ENCODE peak calls at places on chromosomes 6 and 20, in four cellular contexts. One of them, this sample, is unnamed.

GRCh38 chr6:125549202-125549884 is 200.1 kb upstream of the HEY2 start:
- DNase-seq in M059J: peak; percentile 26
- DNase-seq in head of caudate nucleus: no peak
- DNase-seq in activated T-helper 2 cell treated with anti-CD3 and anti-CD28 coated beads, Interferon-gamma antibody, Interleukin-2, Interleukin-4, amounts not matched to agents 10 μg/mL and 5 μg/mL and 100 μg/mL, durations not matched to agents 14 hours and 24 hours and 36 hours: no peak
- DNase-seq in this sample: no peak

GRCh38 chr6:27188206-27188884 is 59.2 kb upstream of the PRSS16 start:
- DNase-seq in M059J: peak; percentile 94
- DNase-seq in head of caudate nucleus: peak; percentile 8
- DNase-seq in activated T-helper 2 cell treated with anti-CD3 and anti-CD28 coated beads, Interferon-gamma antibody, Interleukin-2, Interleukin-4, amounts not matched to agents 10 μg/mL and 5 μg/mL and 100 μg/mL, durations not matched to agents 14 hours and 24 hours and 36 hours: peak; percentile 32
- DNase-seq in this sample: no peak

GRCh38 chr20:37362821-37363220 is 16.9 kb downstream of the SRC start:
- DNase-seq in M059J: no peak
- DNase-seq in head of caudate nucleus: no peak
- DNase-seq in activated T-helper 2 cell treated with anti-CD3 and anti-CD28 coated beads, Interferon-gamma antibody, Interleukin-2, Interleukin-4, amounts not matched to agents 10 μg/mL and 5 μg/mL and 100 μg/mL, durations not matched to agents 14 hours and 24 hours and 36 hours: no peak
- DNase-seq in this sample: no peak

GRCh38 chr6:142374965-142375733 is 73.3 kb downstream of the ADGRG6 start:
- DNase-seq in M059J: peak; percentile 97
- DNase-seq in head of caudate nucleus: no peak
- DNase-seq in activated T-helper 2 cell treated with anti-CD3 and anti-CD28 coated beads, Interferon-gamma antibody, Interleukin-2, Interleukin-4, amounts not matched to agents 10 μg/mL and 5 μg/mL and 100 μg/mL, durations not matched to agents 14 hours and 24 hours and 36 hours: no peak
- DNase-seq in this sample: no peak

GRCh38 chr6:20180935-20181334 is 31.3 kb downstream of the MBOAT1 start:
- DNase-seq in M059J: peak; percentile 68
- DNase-seq in head of caudate nucleus: no peak
- DNase-seq in activated T-helper 2 cell treated with anti-CD3 and anti-CD28 coated beads, Interferon-gamma antibody, Interleukin-2, Interleukin-4, amounts not matched to agents 10 μg/mL and 5 μg/mL and 100 μg/mL, durations not matched to agents 14 hours and 24 hours and 36 hours: no peak
- DNase-seq in this sample: no peak

GRCh38 chr6:131208787-131209186 is 73.5 kb downstream of the AKAP7 start:
- DNase-seq in M059J: no peak
- DNase-seq in head of caudate nucleus: no peak
- DNase-seq in activated T-helper 2 cell treated with anti-CD3 and anti-CD28 coated beads, Interferon-gamma antibody, Interleukin-2, Interleukin-4, amounts not matched to agents 10 μg/mL and 5 μg/mL and 100 μg/mL, durations not matched to agents 14 hours and 24 hours and 36 hours: no peak
- DNase-seq in this sample: no peak

GRCh38 chr6:15913001-15913400 is 215.9 kb upstream of the MYLIP start:
- DNase-seq in M059J: no peak
- DNase-seq in head of caudate nucleus: no peak
- DNase-seq in activated T-helper 2 cell treated with anti-CD3 and anti-CD28 coated beads, Interferon-gamma antibody, Interleukin-2, Interleukin-4, amounts not matched to agents 10 μg/mL and 5 μg/mL and 100 μg/mL, durations not matched to agents 14 hours and 24 hours and 36 hours: no peak
- DNase-seq in this sample: no peak

GRCh38 chr20:8401491-8401890 is 269.4 kb downstream of the PLCB1 start:
- DNase-seq in M059J: no peak
- DNase-seq in head of caudate nucleus: no peak
- DNase-seq in activated T-helper 2 cell treated with anti-CD3 and anti-CD28 coated beads, Interferon-gamma antibody, Interleukin-2, Interleukin-4, amounts not matched to agents 10 μg/mL and 5 μg/mL and 100 μg/mL, durations not matched to agents 14 hours and 24 hours and 36 hours: no peak
- DNase-seq in this sample: no peak

GRCh38 chr6:138387577-138388368 is 10.1 kb downstream of the SMIM28 start:
- DNase-seq in M059J: no peak
- DNase-seq in head of caudate nucleus: no peak
- DNase-seq in activated T-helper 2 cell treated with anti-CD3 and anti-CD28 coated beads, Interferon-gamma antibody, Interleukin-2, Interleukin-4, amounts not matched to agents 10 μg/mL and 5 μg/mL and 100 μg/mL, durations not matched to agents 14 hours and 24 hours and 36 hours: no peak
- DNase-seq in this sample: no peak

GRCh38 chr6:166341464-166341863 is 881 bp downstream of the SFT2D1 start:
- DNase-seq in M059J: no peak
- DNase-seq in head of caudate nucleus: no peak
- DNase-seq in activated T-helper 2 cell treated with anti-CD3 and anti-CD28 coated beads, Interferon-gamma antibody, Interleukin-2, Interleukin-4, amounts not matched to agents 10 μg/mL and 5 μg/mL and 100 μg/mL, durations not matched to agents 14 hours and 24 hours and 36 hours: no peak
- DNase-seq in this sample: no peak

GRCh38 chr6:6851059-6851658 is 256.6 kb upstream of the RREB1 start:
- DNase-seq in M059J: peak; percentile 98
- DNase-seq in head of caudate nucleus: no peak
- DNase-seq in activated T-helper 2 cell treated with anti-CD3 and anti-CD28 coated beads, Interferon-gamma antibody, Interleukin-2, Interleukin-4, amounts not matched to agents 10 μg/mL and 5 μg/mL and 100 μg/mL, durations not matched to agents 14 hours and 24 hours and 36 hours: no peak
- DNase-seq in this sample: no peak

GRCh38 chr20:18523066-18523465 is 15.3 kb downstream of the SEC23B start:
- DNase-seq in M059J: no peak
- DNase-seq in head of caudate nucleus: no peak
- DNase-seq in activated T-helper 2 cell treated with anti-CD3 and anti-CD28 coated beads, Interferon-gamma antibody, Interleukin-2, Interleukin-4, amounts not matched to agents 10 μg/mL and 5 μg/mL and 100 μg/mL, durations not matched to agents 14 hours and 24 hours and 36 hours: no peak
- DNase-seq in this sample: no peak

GRCh38 chr6:5730586-5731263 is 276.0 kb downstream of the NRN1 start:
- DNase-seq in M059J: no peak
- DNase-seq in head of caudate nucleus: no peak
- DNase-seq in activated T-helper 2 cell treated with anti-CD3 and anti-CD28 coated beads, Interferon-gamma antibody, Interleukin-2, Interleukin-4, amounts not matched to agents 10 μg/mL and 5 μg/mL and 100 μg/mL, durations not matched to agents 14 hours and 24 hours and 36 hours: no peak
- DNase-seq in this sample: no peak

GRCh38 chr6:72035483-72035882 is 149.1 kb downstream of the RIMS1 start:
- DNase-seq in M059J: no peak
- DNase-seq in head of caudate nucleus: no peak
- DNase-seq in activated T-helper 2 cell treated with anti-CD3 and anti-CD28 coated beads, Interferon-gamma antibody, Interleukin-2, Interleukin-4, amounts not matched to agents 10 μg/mL and 5 μg/mL and 100 μg/mL, durations not matched to agents 14 hours and 24 hours and 36 hours: no peak
- DNase-seq in this sample: no peak

GRCh38 chr6:9801255-9801757 is 613.6 kb downstream of the TFAP2A start:
- DNase-seq in M059J: no peak
- DNase-seq in head of caudate nucleus: no peak
- DNase-seq in activated T-helper 2 cell treated with anti-CD3 and anti-CD28 coated beads, Interferon-gamma antibody, Interleukin-2, Interleukin-4, amounts not matched to agents 10 μg/mL and 5 μg/mL and 100 μg/mL, durations not matched to agents 14 hours and 24 hours and 36 hours: no peak
- DNase-seq in this sample: no peak

GRCh38 chr6:141133346-141133745 is 999.4 kb upstream of the GJE1 start:
- DNase-seq in M059J: no peak
- DNase-seq in head of caudate nucleus: no peak
- DNase-seq in activated T-helper 2 cell treated with anti-CD3 and anti-CD28 coated beads, Interferon-gamma antibody, Interleukin-2, Interleukin-4, amounts not matched to agents 10 μg/mL and 5 μg/mL and 100 μg/mL, durations not matched to agents 14 hours and 24 hours and 36 hours: no peak
- DNase-seq in this sample: no peak

GRCh38 chr6:1758076-1758679 is 148.5 kb downstream of the FOXC1 start:
- DNase-seq in M059J: no peak
- DNase-seq in head of caudate nucleus: no peak
- DNase-seq in activated T-helper 2 cell treated with anti-CD3 and anti-CD28 coated beads, Interferon-gamma antibody, Interleukin-2, Interleukin-4, amounts not matched to agents 10 μg/mL and 5 μg/mL and 100 μg/mL, durations not matched to agents 14 hours and 24 hours and 36 hours: no peak
- DNase-seq in this sample: no peak

GRCh38 chr6:148530394-148530923 is 187.8 kb downstream of the SASH1 start:
- DNase-seq in M059J: peak; percentile 81
- DNase-seq in head of caudate nucleus: peak; percentile 60
- DNase-seq in activated T-helper 2 cell treated with anti-CD3 and anti-CD28 coated beads, Interferon-gamma antibody, Interleukin-2, Interleukin-4, amounts not matched to agents 10 μg/mL and 5 μg/mL and 100 μg/mL, durations not matched to agents 14 hours and 24 hours and 36 hours: no peak
- DNase-seq in this sample: no peak

GRCh38 chr20:2822073-2822472 is 5.9 kb downstream of the TMEM239 start:
- DNase-seq in M059J: peak; percentile 78
- DNase-seq in head of caudate nucleus: no peak
- DNase-seq in activated T-helper 2 cell treated with anti-CD3 and anti-CD28 coated beads, Interferon-gamma antibody, Interleukin-2, Interleukin-4, amounts not matched to agents 10 μg/mL and 5 μg/mL and 100 μg/mL, durations not matched to agents 14 hours and 24 hours and 36 hours: peak; percentile 56
- DNase-seq in this sample: peak; percentile 22

GRCh38 chr6:145648149-145648548 is 87.2 kb downstream of the EPM2A start:
- DNase-seq in M059J: no peak
- DNase-seq in head of caudate nucleus: no peak
- DNase-seq in activated T-helper 2 cell treated with anti-CD3 and anti-CD28 coated beads, Interferon-gamma antibody, Interleukin-2, Interleukin-4, amounts not matched to agents 10 μg/mL and 5 μg/mL and 100 μg/mL, durations not matched to agents 14 hours and 24 hours and 36 hours: no peak
- DNase-seq in this sample: no peak

GRCh38 chr6:71205336-71205956 is 83.2 kb upstream of the OGFRL1 start:
- DNase-seq in M059J: peak; percentile 84
- DNase-seq in head of caudate nucleus: peak; percentile 50
- DNase-seq in activated T-helper 2 cell treated with anti-CD3 and anti-CD28 coated beads, Interferon-gamma antibody, Interleukin-2, Interleukin-4, amounts not matched to agents 10 μg/mL and 5 μg/mL and 100 μg/mL, durations not matched to agents 14 hours and 24 hours and 36 hours: no peak
- DNase-seq in this sample: no peak

GRCh38 chr6:137218473-137218916 is 690 bp downstream of the IFNGR1 start:
- DNase-seq in M059J: peak; percentile 97
- DNase-seq in head of caudate nucleus: peak; percentile 63
- DNase-seq in activated T-helper 2 cell treated with anti-CD3 and anti-CD28 coated beads, Interferon-gamma antibody, Interleukin-2, Interleukin-4, amounts not matched to agents 10 μg/mL and 5 μg/mL and 100 μg/mL, durations not matched to agents 14 hours and 24 hours and 36 hours: peak; percentile 24
- DNase-seq in this sample: peak; percentile 43

GRCh38 chr20:24761220-24762065 is 187.6 kb upstream of the CST7 start:
- DNase-seq in M059J: no peak
- DNase-seq in head of caudate nucleus: peak; percentile 85
- DNase-seq in activated T-helper 2 cell treated with anti-CD3 and anti-CD28 coated beads, Interferon-gamma antibody, Interleukin-2, Interleukin-4, amounts not matched to agents 10 μg/mL and 5 μg/mL and 100 μg/mL, durations not matched to agents 14 hours and 24 hours and 36 hours: no peak
- DNase-seq in this sample: no peak

GRCh38 chr6:159451051-159451450 is 242.0 kb downstream of the SOD2 start:
- DNase-seq in M059J: no peak
- DNase-seq in head of caudate nucleus: no peak
- DNase-seq in activated T-helper 2 cell treated with anti-CD3 and anti-CD28 coated beads, Interferon-gamma antibody, Interleukin-2, Interleukin-4, amounts not matched to agents 10 μg/mL and 5 μg/mL and 100 μg/mL, durations not matched to agents 14 hours and 24 hours and 36 hours: no peak
- DNase-seq in this sample: no peak

GRCh38 chr6:140052757-140053729 is 678.6 kb upstream of the CITED2 start:
- DNase-seq in M059J: peak; percentile 84
- DNase-seq in head of caudate nucleus: no peak
- DNase-seq in activated T-helper 2 cell treated with anti-CD3 and anti-CD28 coated beads, Interferon-gamma antibody, Interleukin-2, Interleukin-4, amounts not matched to agents 10 μg/mL and 5 μg/mL and 100 μg/mL, durations not matched to agents 14 hours and 24 hours and 36 hours: no peak
- DNase-seq in this sample: no peak

GRCh38 chr6:13725570-13725969 is 13.9 kb upstream of the RANBP9 start:
- DNase-seq in M059J: peak; percentile 97
- DNase-seq in head of caudate nucleus: no peak
- DNase-seq in activated T-helper 2 cell treated with anti-CD3 and anti-CD28 coated beads, Interferon-gamma antibody, Interleukin-2, Interleukin-4, amounts not matched to agents 10 μg/mL and 5 μg/mL and 100 μg/mL, durations not matched to agents 14 hours and 24 hours and 36 hours: no peak
- DNase-seq in this sample: peak; percentile 30

GRCh38 chr20:34115232-34115631 is 3.2 kb upstream of the EIF2S2 start:
- DNase-seq in M059J: no peak
- DNase-seq in head of caudate nucleus: no peak
- DNase-seq in activated T-helper 2 cell treated with anti-CD3 and anti-CD28 coated beads, Interferon-gamma antibody, Interleukin-2, Interleukin-4, amounts not matched to agents 10 μg/mL and 5 μg/mL and 100 μg/mL, durations not matched to agents 14 hours and 24 hours and 36 hours: no peak
- DNase-seq in this sample: no peak

GRCh38 chr20:32535316-32535952 is 49.7 kb downstream of the NOL4L start:
- DNase-seq in M059J: no peak
- DNase-seq in head of caudate nucleus: no peak
- DNase-seq in activated T-helper 2 cell treated with anti-CD3 and anti-CD28 coated beads, Interferon-gamma antibody, Interleukin-2, Interleukin-4, amounts not matched to agents 10 μg/mL and 5 μg/mL and 100 μg/mL, durations not matched to agents 14 hours and 24 hours and 36 hours: no peak
- DNase-seq in this sample: peak; percentile 30

GRCh38 chr6:130381459-130382380 is 15.9 kb downstream of the TMEM200A start:
- DNase-seq in M059J: no peak
- DNase-seq in head of caudate nucleus: no peak
- DNase-seq in activated T-helper 2 cell treated with anti-CD3 and anti-CD28 coated beads, Interferon-gamma antibody, Interleukin-2, Interleukin-4, amounts not matched to agents 10 μg/mL and 5 μg/mL and 100 μg/mL, durations not matched to agents 14 hours and 24 hours and 36 hours: peak; percentile 20
- DNase-seq in this sample: no peak

GRCh38 chr20:49276895-49277785 is 717 bp downstream of the ZNFX1 start:
- DNase-seq in M059J: no peak
- DNase-seq in head of caudate nucleus: no peak
- DNase-seq in activated T-helper 2 cell treated with anti-CD3 and anti-CD28 coated beads, Interferon-gamma antibody, Interleukin-2, Interleukin-4, amounts not matched to agents 10 μg/mL and 5 μg/mL and 100 μg/mL, durations not matched to agents 14 hours and 24 hours and 36 hours: no peak
- DNase-seq in this sample: no peak

GRCh38 chr20:18477821-18478220 is 10.6 kb downstream of the POLR3F start:
- DNase-seq in M059J: no peak
- DNase-seq in head of caudate nucleus: no peak
- DNase-seq in activated T-helper 2 cell treated with anti-CD3 and anti-CD28 coated beads, Interferon-gamma antibody, Interleukin-2, Interleukin-4, amounts not matched to agents 10 μg/mL and 5 μg/mL and 100 μg/mL, durations not matched to agents 14 hours and 24 hours and 36 hours: no peak
- DNase-seq in this sample: no peak

GRCh38 chr20:16423311-16424212 is 149.7 kb downstream of the KIF16B start:
- DNase-seq in M059J: peak; percentile 72
- DNase-seq in head of caudate nucleus: no peak
- DNase-seq in activated T-helper 2 cell treated with anti-CD3 and anti-CD28 coated beads, Interferon-gamma antibody, Interleukin-2, Interleukin-4, amounts not matched to agents 10 μg/mL and 5 μg/mL and 100 μg/mL, durations not matched to agents 14 hours and 24 hours and 36 hours: no peak
- DNase-seq in this sample: no peak

GRCh38 chr6:41422156-41422555 is 86.7 kb downstream of the NCR2 start:
- DNase-seq in M059J: no peak
- DNase-seq in head of caudate nucleus: no peak
- DNase-seq in activated T-helper 2 cell treated with anti-CD3 and anti-CD28 coated beads, Interferon-gamma antibody, Interleukin-2, Interleukin-4, amounts not matched to agents 10 μg/mL and 5 μg/mL and 100 μg/mL, durations not matched to agents 14 hours and 24 hours and 36 hours: no peak
- DNase-seq in this sample: no peak

GRCh38 chr6:122033564-122034181 is 365.8 kb upstream of the HSF2 start:
- DNase-seq in M059J: peak; percentile 56
- DNase-seq in head of caudate nucleus: peak; percentile 22
- DNase-seq in activated T-helper 2 cell treated with anti-CD3 and anti-CD28 coated beads, Interferon-gamma antibody, Interleukin-2, Interleukin-4, amounts not matched to agents 10 μg/mL and 5 μg/mL and 100 μg/mL, durations not matched to agents 14 hours and 24 hours and 36 hours: no peak
- DNase-seq in this sample: no peak

GRCh38 chr6:151704383-151704782 is 103.1 kb upstream of the ESR1 start:
- DNase-seq in M059J: no peak
- DNase-seq in head of caudate nucleus: no peak
- DNase-seq in activated T-helper 2 cell treated with anti-CD3 and anti-CD28 coated beads, Interferon-gamma antibody, Interleukin-2, Interleukin-4, amounts not matched to agents 10 μg/mL and 5 μg/mL and 100 μg/mL, durations not matched to agents 14 hours and 24 hours and 36 hours: no peak
- DNase-seq in this sample: no peak

This sample was measured in effector memory CD4-positive, alpha-beta T cell.